ENCODE peak calls at places on chromosomes 5 and 9, in ten cellular contexts. One of them, this sample, is unnamed.

GRCh38 chr5:173301695-173302545 is 26.3 kb downstream of the STC2 start:
- DNase-seq in neuronal stem cell: peak
- DNase-seq in GM12878: no peak
- DNase-seq in fibroblast of pulmonary artery: no peak
- DNase-seq in tibial nerve: no peak
- DNase-seq in fibroblast of lung: no peak
- DNase-seq in spleen: no peak
- DNase-seq in fibroblast of the aortic adventitia: no peak
- DNase-seq in effector memory CD4-positive, alpha-beta T cell: no peak
- DNase-seq in prostate gland: no peak
- DNase-seq in this sample: no peak

GRCh38 chr9:97529363-97530076 is 28.1 kb downstream of the TMOD1 start:
- DNase-seq in neuronal stem cell: no peak
- DNase-seq in GM12878: peak
- DNase-seq in fibroblast of pulmonary artery: peak
- DNase-seq in tibial nerve: no peak
- DNase-seq in fibroblast of lung: peak
- DNase-seq in spleen: no peak
- DNase-seq in fibroblast of the aortic adventitia: peak
- DNase-seq in effector memory CD4-positive, alpha-beta T cell: no peak
- DNase-seq in prostate gland: no peak
- DNase-seq in this sample: peak

GRCh38 chr9:87711857-87712800 is 13.8 kb upstream of the CTSL start:
- DNase-seq in neuronal stem cell: no peak
- DNase-seq in GM12878: no peak
- DNase-seq in fibroblast of pulmonary artery: peak
- DNase-seq in tibial nerve: no peak
- DNase-seq in fibroblast of lung: peak
- DNase-seq in spleen: no peak
- DNase-seq in fibroblast of the aortic adventitia: peak
- DNase-seq in effector memory CD4-positive, alpha-beta T cell: no peak
- DNase-seq in prostate gland: no peak
- DNase-seq in this sample: peak

GRCh38 chr9:38356851-38357250 is 35.7 kb upstream of the ALDH1B1 start:
- DNase-seq in neuronal stem cell: no peak
- DNase-seq in GM12878: no peak
- DNase-seq in fibroblast of pulmonary artery: no peak
- DNase-seq in tibial nerve: no peak
- DNase-seq in fibroblast of lung: no peak
- DNase-seq in spleen: no peak
- DNase-seq in fibroblast of the aortic adventitia: no peak
- DNase-seq in effector memory CD4-positive, alpha-beta T cell: no peak
- DNase-seq in prostate gland: no peak
- DNase-seq in this sample: no peak

GRCh38 chr5:35753500-35753899 is 103.2 kb upstream of the IL7R start:
- DNase-seq in neuronal stem cell: no peak
- DNase-seq in GM12878: no peak
- DNase-seq in fibroblast of pulmonary artery: no peak
- DNase-seq in tibial nerve: no peak
- DNase-seq in fibroblast of lung: no peak
- DNase-seq in spleen: no peak
- DNase-seq in fibroblast of the aortic adventitia: no peak
- DNase-seq in effector memory CD4-positive, alpha-beta T cell: no peak
- DNase-seq in prostate gland: no peak
- DNase-seq in this sample: no peak

GRCh38 chr9:18404482-18405029 is 69.4 kb upstream of the ADAMTSL1 start:
- DNase-seq in neuronal stem cell: no peak
- DNase-seq in GM12878: no peak
- DNase-seq in fibroblast of pulmonary artery: no peak
- DNase-seq in tibial nerve: no peak
- DNase-seq in fibroblast of lung: no peak
- DNase-seq in spleen: no peak
- DNase-seq in fibroblast of the aortic adventitia: no peak
- DNase-seq in effector memory CD4-positive, alpha-beta T cell: no peak
- DNase-seq in prostate gland: no peak
- DNase-seq in this sample: no peak

GRCh38 chr5:11143456-11144267 is 382.6 kb upstream of the DAP start:
- DNase-seq in neuronal stem cell: no peak
- DNase-seq in GM12878: no peak
- DNase-seq in fibroblast of pulmonary artery: no peak
- DNase-seq in tibial nerve: no peak
- DNase-seq in fibroblast of lung: peak
- DNase-seq in spleen: no peak
- DNase-seq in fibroblast of the aortic adventitia: no peak
- DNase-seq in effector memory CD4-positive, alpha-beta T cell: no peak
- DNase-seq in prostate gland: no peak
- DNase-seq in this sample: no peak

GRCh38 chr9:120532475-120532874 is 47.5 kb downstream of the CDK5RAP2 start:
- DNase-seq in neuronal stem cell: no peak
- DNase-seq in GM12878: no peak
- DNase-seq in fibroblast of pulmonary artery: peak
- DNase-seq in tibial nerve: peak
- DNase-seq in fibroblast of lung: peak
- DNase-seq in spleen: no peak
- DNase-seq in fibroblast of the aortic adventitia: peak
- DNase-seq in effector memory CD4-positive, alpha-beta T cell: no peak
- DNase-seq in prostate gland: peak
- DNase-seq in this sample: peak

GRCh38 chr9:136091582-136092352 is 3.3 kb downstream of the NACC2 start:
- DNase-seq in neuronal stem cell: no peak
- DNase-seq in GM12878: no peak
- DNase-seq in fibroblast of pulmonary artery: no peak
- DNase-seq in tibial nerve: no peak
- DNase-seq in fibroblast of lung: peak
- DNase-seq in spleen: no peak
- DNase-seq in fibroblast of the aortic adventitia: no peak
- DNase-seq in effector memory CD4-positive, alpha-beta T cell: no peak
- DNase-seq in prostate gland: no peak
- DNase-seq in this sample: no peak
- H3K4me3 ChIP-seq in neuronal stem cell: no peak
- H3K4me3 ChIP-seq in GM12878: no peak
- H3K4me3 ChIP-seq in fibroblast of pulmonary artery: no peak
- H3K4me3 ChIP-seq in tibial nerve: no peak
- H3K4me3 ChIP-seq in fibroblast of lung: no peak
- H3K4me3 ChIP-seq in spleen: no peak
- H3K4me3 ChIP-seq in fibroblast of the aortic adventitia: no peak
- H3K4me3 ChIP-seq in effector memory CD4-positive, alpha-beta T cell: no peak
- H3K4me3 ChIP-seq in prostate gland: no peak
- H3K4me3 ChIP-seq in this sample: no peak

GRCh38 chr9:136685216-136685615 is 2.0 kb downstream of the AGPAT2 start:
- DNase-seq in neuronal stem cell: no peak
- DNase-seq in GM12878: no peak
- DNase-seq in fibroblast of pulmonary artery: no peak
- DNase-seq in tibial nerve: no peak
- DNase-seq in fibroblast of lung: no peak
- DNase-seq in spleen: no peak
- DNase-seq in fibroblast of the aortic adventitia: no peak
- DNase-seq in effector memory CD4-positive, alpha-beta T cell: no peak
- DNase-seq in prostate gland: no peak
- DNase-seq in this sample: no peak
- H3K4me3 ChIP-seq in neuronal stem cell: no peak
- H3K4me3 ChIP-seq in GM12878: no peak
- H3K4me3 ChIP-seq in fibroblast of pulmonary artery: peak
- H3K4me3 ChIP-seq in tibial nerve: no peak
- H3K4me3 ChIP-seq in fibroblast of lung: no peak
- H3K4me3 ChIP-seq in spleen: peak
- H3K4me3 ChIP-seq in fibroblast of the aortic adventitia: no peak
- H3K4me3 ChIP-seq in effector memory CD4-positive, alpha-beta T cell: no peak
- H3K4me3 ChIP-seq in prostate gland: no peak
- H3K4me3 ChIP-seq in this sample: peak

GRCh38 chr5:2753452-2754409 is 2.3 kb upstream of the IRX2 start:
- DNase-seq in neuronal stem cell: no peak
- DNase-seq in GM12878: no peak
- DNase-seq in fibroblast of pulmonary artery: no peak
- DNase-seq in tibial nerve: no peak
- DNase-seq in fibroblast of lung: no peak
- DNase-seq in spleen: no peak
- DNase-seq in fibroblast of the aortic adventitia: no peak
- DNase-seq in effector memory CD4-positive, alpha-beta T cell: no peak
- DNase-seq in prostate gland: no peak
- DNase-seq in this sample: no peak

GRCh38 chr5:2755371-2755715 is 3.9 kb upstream of the IRX2 start:
- DNase-seq in neuronal stem cell: no peak
- DNase-seq in GM12878: no peak
- DNase-seq in fibroblast of pulmonary artery: no peak
- DNase-seq in tibial nerve: no peak
- DNase-seq in fibroblast of lung: no peak
- DNase-seq in spleen: no peak
- DNase-seq in fibroblast of the aortic adventitia: no peak
- DNase-seq in effector memory CD4-positive, alpha-beta T cell: no peak
- DNase-seq in prostate gland: peak
- DNase-seq in this sample: no peak

GRCh38 chr5:2755811-2756210 is 4.3 kb upstream of the IRX2 start:
- DNase-seq in neuronal stem cell: no peak
- DNase-seq in GM12878: no peak
- DNase-seq in fibroblast of pulmonary artery: no peak
- DNase-seq in tibial nerve: no peak
- DNase-seq in fibroblast of lung: no peak
- DNase-seq in spleen: no peak
- DNase-seq in fibroblast of the aortic adventitia: no peak
- DNase-seq in effector memory CD4-positive, alpha-beta T cell: no peak
- DNase-seq in prostate gland: peak
- DNase-seq in this sample: no peak

GRCh38 chr5:2756211-2756746 is 4.8 kb upstream of the IRX2 start:
- DNase-seq in neuronal stem cell: no peak
- DNase-seq in GM12878: no peak
- DNase-seq in fibroblast of pulmonary artery: peak
- DNase-seq in tibial nerve: no peak
- DNase-seq in fibroblast of lung: peak
- DNase-seq in spleen: no peak
- DNase-seq in fibroblast of the aortic adventitia: peak
- DNase-seq in effector memory CD4-positive, alpha-beta T cell: no peak
- DNase-seq in prostate gland: no peak
- DNase-seq in this sample: no peak

DNA sequence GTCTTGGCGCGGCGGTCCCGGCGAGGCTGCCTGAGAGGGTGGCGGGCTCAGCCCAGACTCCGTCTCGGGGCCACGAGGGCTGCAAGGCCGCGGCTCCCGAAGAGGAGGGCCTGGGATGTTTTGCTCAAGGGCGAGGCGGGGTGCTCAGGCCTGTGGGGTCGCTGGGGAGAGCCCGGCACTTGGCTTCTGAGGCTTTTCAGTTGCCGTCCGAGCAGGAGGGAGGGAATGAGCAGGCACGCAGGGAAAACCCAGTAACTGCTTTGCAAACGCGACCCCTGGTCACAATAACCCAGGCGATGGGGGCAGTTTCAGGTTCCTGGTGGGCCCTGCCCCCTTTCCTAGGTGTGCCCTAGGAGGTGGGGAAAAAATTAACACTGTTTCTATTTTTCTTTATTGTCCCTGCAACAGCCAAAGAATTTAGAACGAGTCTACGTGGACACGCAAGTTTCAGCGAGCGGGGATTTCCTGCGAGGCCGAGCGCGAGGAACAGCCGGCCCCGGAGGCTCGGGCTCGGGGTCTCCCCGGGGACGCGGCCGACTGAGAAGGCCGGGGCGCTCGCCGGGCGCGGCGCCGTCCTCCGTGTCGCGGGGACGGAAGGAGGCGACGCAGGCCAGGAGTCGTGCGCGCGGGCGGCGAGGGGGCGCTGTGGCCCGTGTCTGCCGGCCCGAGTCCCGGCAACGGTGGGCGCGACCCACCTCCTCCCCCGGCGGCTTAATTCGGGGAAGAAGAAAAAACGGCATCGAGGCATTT is 3.3 kb upstream of the IRX2 start:
- DNase-seq in neuronal stem cell: no peak
- DNase-seq in GM12878: no peak
- DNase-seq in fibroblast of pulmonary artery: no peak
- DNase-seq in tibial nerve: no peak
- DNase-seq in fibroblast of lung: no peak
- DNase-seq in spleen: no peak
- DNase-seq in fibroblast of the aortic adventitia: no peak
- DNase-seq in effector memory CD4-positive, alpha-beta T cell: no peak
- DNase-seq in prostate gland: peak
- DNase-seq in this sample: no peak
- H3K4me3 ChIP-seq in neuronal stem cell: peak
- H3K4me3 ChIP-seq in GM12878: no peak
- H3K4me3 ChIP-seq in fibroblast of pulmonary artery: no peak
- H3K4me3 ChIP-seq in tibial nerve: no peak
- H3K4me3 ChIP-seq in fibroblast of lung: no peak
- H3K4me3 ChIP-seq in spleen: no peak
- H3K4me3 ChIP-seq in fibroblast of the aortic adventitia: no peak
- H3K4me3 ChIP-seq in effector memory CD4-positive, alpha-beta T cell: no peak
- H3K4me3 ChIP-seq in prostate gland: no peak
- H3K4me3 ChIP-seq in this sample: no peak

GRCh38 chr5:109920736-109921135 is 231.0 kb downstream of the MAN2A1 start:
- DNase-seq in neuronal stem cell: no peak
- DNase-seq in GM12878: no peak
- DNase-seq in fibroblast of pulmonary artery: no peak
- DNase-seq in tibial nerve: no peak
- DNase-seq in fibroblast of lung: no peak
- DNase-seq in spleen: no peak
- DNase-seq in fibroblast of the aortic adventitia: no peak
- DNase-seq in effector memory CD4-positive, alpha-beta T cell: no peak
- DNase-seq in prostate gland: no peak
- DNase-seq in this sample: no peak

GRCh38 chr5:109924708-109925107 is 235.0 kb downstream of the MAN2A1 start:
- DNase-seq in neuronal stem cell: no peak
- DNase-seq in GM12878: no peak
- DNase-seq in fibroblast of pulmonary artery: no peak
- DNase-seq in tibial nerve: no peak
- DNase-seq in fibroblast of lung: no peak
- DNase-seq in spleen: no peak
- DNase-seq in fibroblast of the aortic adventitia: no peak
- DNase-seq in effector memory CD4-positive, alpha-beta T cell: no peak
- DNase-seq in prostate gland: no peak
- DNase-seq in this sample: no peak

GRCh38 chr5:109922396-109922995 is 232.8 kb downstream of the MAN2A1 start:
- DNase-seq in neuronal stem cell: no peak
- DNase-seq in GM12878: no peak
- DNase-seq in fibroblast of pulmonary artery: no peak
- DNase-seq in tibial nerve: no peak
- DNase-seq in fibroblast of lung: no peak
- DNase-seq in spleen: no peak
- DNase-seq in fibroblast of the aortic adventitia: no peak
- DNase-seq in effector memory CD4-positive, alpha-beta T cell: no peak
- DNase-seq in prostate gland: no peak
- DNase-seq in this sample: no peak

GRCh38 chr5:109917966-109918365 is 228.2 kb downstream of the MAN2A1 start:
- DNase-seq in neuronal stem cell: no peak
- DNase-seq in GM12878: no peak
- DNase-seq in fibroblast of pulmonary artery: no peak
- DNase-seq in tibial nerve: no peak
- DNase-seq in fibroblast of lung: no peak
- DNase-seq in spleen: no peak
- DNase-seq in fibroblast of the aortic adventitia: peak
- DNase-seq in effector memory CD4-positive, alpha-beta T cell: no peak
- DNase-seq in prostate gland: no peak
- DNase-seq in this sample: no peak

DNA sequence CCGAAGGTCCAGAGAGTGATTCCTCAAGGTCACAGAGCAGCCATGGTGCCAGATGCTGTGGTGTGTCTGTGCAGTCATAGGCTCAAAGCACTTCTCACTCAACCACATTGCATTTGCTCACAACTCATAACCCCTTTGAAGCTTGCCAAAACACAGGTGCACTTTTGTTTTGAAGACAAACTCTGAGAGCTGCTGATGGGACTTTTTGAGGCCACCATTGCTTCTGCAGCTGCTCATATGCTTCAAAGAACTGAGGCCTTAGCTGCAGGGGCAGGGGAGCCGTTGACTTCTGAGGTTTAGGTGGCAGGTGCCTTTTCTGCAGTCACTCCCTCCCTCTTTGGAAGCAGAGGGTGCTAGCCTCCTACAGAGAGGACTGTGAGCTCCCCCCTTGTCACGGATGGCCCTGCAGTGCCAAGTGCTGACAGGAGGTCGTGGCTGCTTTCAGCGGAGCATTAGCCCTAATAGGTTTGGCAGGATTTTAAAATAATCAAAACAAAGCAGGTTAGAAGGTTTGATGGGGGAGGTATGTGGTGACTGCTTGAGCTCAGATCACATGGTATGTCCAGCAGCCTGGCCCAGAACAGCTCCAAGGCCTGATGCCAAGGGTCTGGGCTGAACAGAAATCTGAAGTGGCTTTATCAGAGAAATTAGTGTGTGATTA is 232.1 kb downstream of the MAN2A1 start:
- DNase-seq in neuronal stem cell: no peak
- DNase-seq in GM12878: no peak
- DNase-seq in fibroblast of pulmonary artery: no peak
- DNase-seq in tibial nerve: no peak
- DNase-seq in fibroblast of lung: peak
- DNase-seq in spleen: peak
- DNase-seq in fibroblast of the aortic adventitia: no peak
- DNase-seq in effector memory CD4-positive, alpha-beta T cell: peak
- DNase-seq in prostate gland: no peak
- DNase-seq in this sample: no peak
- H3K4me3 ChIP-seq in neuronal stem cell: no peak
- H3K4me3 ChIP-seq in GM12878: no peak
- H3K4me3 ChIP-seq in fibroblast of pulmonary artery: no peak
- H3K4me3 ChIP-seq in tibial nerve: no peak
- H3K4me3 ChIP-seq in fibroblast of lung: no peak
- H3K4me3 ChIP-seq in spleen: no peak
- H3K4me3 ChIP-seq in fibroblast of the aortic adventitia: no peak
- H3K4me3 ChIP-seq in effector memory CD4-positive, alpha-beta T cell: no peak
- H3K4me3 ChIP-seq in prostate gland: no peak
- H3K4me3 ChIP-seq in this sample: no peak